ENCODE peak calls at places on chromosomes 12 and 14, in six cellular contexts. B is endothelial cell; C is type B pancreatic cell; F is PC-3; A is GM10248; D is stimulated activated CD4-positive, alpha-beta T cell treated with anti-CD3 and anti-CD28 coated beads, Interleukin-4, amount 100 ng/mL, for 48 hours. O is an unnamed sample.

GRCh38 chr12:109517619-109518018 is 40.2 kb downstream of the UBE3B start:
- DNase-seq in F (no peak), D (no peak), B (no peak), A (no peak), C (no peak), O (no peak)

GRCh38 chr12:6363330-6364036 is 11.9 kb downstream of the SCNN1A start:
- DNase-seq in F (peak), A (peak), D (peak), B (peak), C (no peak), O (no peak)

GRCh38 chr12:5197127-5197526 is 153.4 kb downstream of the KCNA5 start:
- DNase-seq in A (no peak), D (no peak), B (no peak), C (no peak), F (peak), O (peak)

GRCh38 chr12:51687142-51687935 is 96.3 kb downstream of the SCN8A start:
- DNase-seq in A (no peak), F (peak), C (no peak), B (no peak), D (no peak), O (no peak)

GRCh38 chr12:113077057-113077858 is 20.7 kb downstream of the DTX1 start:
- DNase-seq in C (no peak), B (no peak), D (no peak), A (no peak), F (no peak), O (no peak)

GRCh38 chr12:96187675-96188355 is 6.4 kb upstream of the ELK3 start:
- DNase-seq in F (no peak), D (no peak), A (no peak), C (no peak), B (no peak), O (no peak)

GRCh38 chr14:105045710-105046326 is 19.4 kb downstream of the GPR132 start:
- DNase-seq in A (peak), D (peak), B (peak), F (peak), C (peak), O (no peak)

GRCh38 chr12:116673713-116674112 is 64.2 kb downstream of the SPRING1 start:
- DNase-seq in C (no peak), F (peak), B (no peak), A (no peak), D (no peak), O (no peak)

GRCh38 chr12:132664206-132665148 is 22.7 kb downstream of the POLE start:
- DNase-seq in F (no peak), B (no peak), D (no peak), C (no peak), A (no peak), O (no peak)

GRCh38 chr14:52430474-52430873 is 116.4 kb downstream of the PTGER2 start:
- DNase-seq in A (no peak), C (no peak), D (no peak), B (no peak), F (no peak), O (no peak)

GRCh38 chr12:116558280-116559079 is 701 bp upstream of the MAP1LC3B2 start:
- DNase-seq in D (no peak), A (no peak), B (no peak), C (no peak), F (no peak), O (no peak)

GRCh38 chr14:93207468-93208308 is 632 bp downstream of the UBR7 start:
- DNase-seq in D (no peak), A (peak), C (no peak), F (peak), B (peak), O (no peak)

GRCh38 chr12:62907067-62907466 is 27.9 kb downstream of the PPM1H start:
- DNase-seq in B (no peak), C (no peak), F (no peak), D (no peak), A (no peak), O (no peak)

GRCh38 chr14:100864960-100865681 is 38.4 kb downstream of the RTL1 start:
- DNase-seq in A (no peak), B (no peak), F (peak), C (no peak), D (no peak), O (no peak)

GRCh38 chr12:132162508-132163031 is 18.3 kb downstream of the NOC4L start:
- DNase-seq in D (no peak), F (peak), C (no peak), A (no peak), B (no peak), O (no peak)

GRCh38 chr12:26831959-26832816 is 806 bp downstream of the ITPR2 start:
- DNase-seq in C (peak), A (peak), B (peak), F (peak), D (peak), O (no peak)

GRCh38 chr14:94673071-94673470 is 60.9 kb downstream of the SERPINA3 start:
- DNase-seq in A (no peak), F (no peak), D (no peak), C (no peak), B (no peak), O (no peak)

GRCh38 chr12:54191550-54192022 is 2.8 kb upstream of the SMUG1 start:
- DNase-seq in D (peak), C (peak), F (peak), B (peak), A (peak), O (peak)

GRCh38 chr14:59585891-59586554 is 9.4 kb upstream of the CCDC175 start:
- DNase-seq in B (no peak), D (no peak), F (peak), A (no peak), C (no peak), O (peak)

GRCh38 chr12:31277081-31277480 is 48.9 kb downstream of the SINHCAF start:
- DNase-seq in A (no peak), D (no peak), F (no peak), C (no peak), B (no peak), O (no peak)

GRCh38 chr14:81594012-81594411 is 60.4 kb upstream of the SEL1L start:
- DNase-seq in C (no peak), D (no peak), A (no peak), F (no peak), B (no peak), O (no peak)

GRCh38 chr12:25591132-25591531 is 38.0 kb upstream of the LMNTD1 start:
- DNase-seq in D (no peak), C (no peak), A (no peak), B (peak), F (peak), O (no peak)

GRCh38 chr12:58607805-58608204 is 312.5 kb downstream of the LRIG3 start:
- DNase-seq in B (no peak), C (no peak), A (no peak), D (no peak), F (no peak), O (no peak)

GRCh38 chr14:71169028-71169427 is 261.8 kb downstream of the PCNX1 start:
- DNase-seq in C (no peak), D (no peak), F (no peak), A (no peak), B (no peak), O (no peak)

GRCh38 chr12:91743727-91744126 is 401.9 kb downstream of the BTG1 start:
- DNase-seq in C (no peak), A (no peak), F (no peak), B (no peak), D (no peak), O (no peak)

GRCh38 chr14:93994919-93995682 is 2.0 kb upstream of the CCDC197 start:
- DNase-seq in B (no peak), D (peak), A (no peak), F (peak), C (no peak), O (no peak)

GRCh38 chr14:54814076-54814475 is 88.5 kb downstream of the GCH1 start:
- DNase-seq in C (no peak), F (peak), A (no peak), D (peak), B (no peak), O (no peak)

GRCh38 chr12:42201061-42201460 is 37.0 kb downstream of the YAF2 start:
- DNase-seq in F (no peak), A (no peak), B (no peak), D (no peak), C (no peak), O (no peak)

GRCh38 chr12:117476341-117476740 is 114.9 kb upstream of the NOS1 start:
- DNase-seq in B (no peak), A (no peak), C (no peak), D (no peak), F (no peak), O (no peak)

GRCh38 chr12:46449856-46450255 is 77.3 kb upstream of the SLC38A2 start:
- DNase-seq in D (no peak), B (no peak), C (no peak), A (no peak), F (no peak), O (no peak)